ENCODE peak calls at places on chromosomes 12 and 14, in eight cellular contexts. U is lung, T is BJ, A is DND-41, X is psoas muscle, Z is GM12864, P is left ventricle myocardium inferior, L is AG10803. N is an unnamed sample.

GRCh38 chr12:42617622-42618021 is 28.1 kb upstream of the PRICKLE1 start:
- DNase-seq in U (no peak), T (no peak), A (no peak), X (no peak), Z (no peak), P (no peak), L (no peak), N (no peak)

GRCh38 chr12:127957001-127957660 is 309.8 kb upstream of the TMEM132C start:
- DNase-seq in U (no peak), T (peak), A (no peak), X (no peak), Z (no peak), P (no peak), L (peak), N (peak)

GRCh38 chr14:21917699-21918436 is 244.2 kb upstream of the OR4E1 start:
- DNase-seq in U (no peak), T (no peak), A (peak), X (no peak), Z (peak), P (no peak), L (peak), N (no peak)

GRCh38 chr12:88391556-88391955 is 188.7 kb downstream of the KITLG start:
- DNase-seq in U (no peak), T (peak), A (no peak), X (no peak), Z (no peak), P (no peak), L (peak), N (peak)

GRCh38 chr12:44876554-44877275 is 600 bp upstream of the NELL2 start:
- DNase-seq in U (peak), T (no peak), A (no peak), X (peak), Z (no peak), P (no peak), L (peak), N (no peak)

GRCh38 chr14:63616015-63616414 is 25.7 kb downstream of the WDR89 start:
- DNase-seq in U (no peak), T (no peak), A (no peak), X (no peak), Z (no peak), P (no peak), L (no peak), N (no peak)

GRCh38 chr14:99841436-99842071 is 48.3 kb downstream of the EML1 start:
- DNase-seq in U (no peak), T (no peak), A (no peak), X (no peak), Z (no peak), P (no peak), L (no peak), N (no peak)

GRCh38 chr14:89621009-89621421 is 204.0 kb upstream of the FOXN3 start:
- DNase-seq in U (no peak), T (no peak), A (no peak), X (no peak), Z (no peak), P (no peak), L (no peak), N (no peak)

GRCh38 chr12:34397591-34398365 is 375.5 kb downstream of the ALG10 start:
- DNase-seq in U (peak), T (no peak), A (no peak), X (peak), Z (no peak), P (peak), L (no peak), N (no peak)

GRCh38 chr12:117506333-117506732 is 144.9 kb upstream of the NOS1 start:
- DNase-seq in U (no peak), T (no peak), A (no peak), X (no peak), Z (no peak), P (no peak), L (no peak), N (no peak)

GRCh38 chr14:57247283-57247682 is 21.4 kb downstream of the EXOC5 start:
- DNase-seq in U (no peak), T (peak), A (no peak), X (no peak), Z (no peak), P (no peak), L (peak), N (no peak)

GRCh38 chr14:97280526-97280925 is 483.3 kb downstream of the VRK1 start:
- DNase-seq in U (no peak), T (no peak), A (no peak), X (no peak), Z (no peak), P (no peak), L (no peak), N (no peak)

GRCh38 chr14:100899841-100900771 is 3.4 kb downstream of the RTL1 start:
- DNase-seq in U (peak), T (no peak), A (no peak), X (no peak), Z (no peak), P (no peak), L (no peak), N (no peak)

GRCh38 chr12:3988519-3989217 is 115.5 kb upstream of the PARP11 start:
- DNase-seq in U (no peak), T (no peak), A (no peak), X (no peak), Z (peak), P (no peak), L (no peak), N (no peak)

DNA sequence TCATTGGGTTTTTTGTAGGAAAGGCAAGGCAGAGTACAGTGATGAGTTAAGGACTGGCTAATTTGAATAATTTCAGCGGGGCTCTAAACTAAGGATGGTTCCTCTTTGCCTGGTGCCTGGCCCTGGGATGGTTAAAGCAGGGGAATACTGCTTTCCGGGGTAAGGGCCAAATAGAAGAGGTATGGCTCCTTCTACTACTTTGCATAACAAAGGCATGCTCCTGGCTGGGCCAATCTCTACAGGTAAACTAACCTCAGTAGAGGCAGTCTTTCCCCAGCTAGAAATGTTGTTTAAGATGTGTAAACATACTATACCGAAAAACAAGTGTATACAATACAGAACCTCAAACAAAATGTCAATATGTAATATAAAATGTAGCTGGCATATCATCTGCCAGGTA is 1239.0 kb downstream of the SLC16A7 start:
- DNase-seq in U (no peak), T (no peak), A (no peak), X (no peak), Z (no peak), P (no peak), L (no peak), N (no peak)
- H3K4me3 ChIP-seq in U (no peak), T (no peak), A (no peak), X (no peak), Z (no peak), P (no peak), L (no peak), N (no peak)

GRCh38 chr12:26158078-26158764 is 33.4 kb upstream of the BHLHE41 start:
- DNase-seq in U (no peak), T (no peak), A (no peak), X (no peak), Z (peak), P (no peak), L (no peak), N (no peak)
- TF ChIP-seq CTCF in U (no peak), T (no peak), A (no peak), X (no peak), Z (peak), P (no peak), L (no peak), N (no peak)

GRCh38 chr12:125050868-125051267 is 14.4 kb upstream of the AACS start:
- DNase-seq in U (no peak), T (no peak), A (no peak), X (no peak), Z (no peak), P (no peak), L (no peak), N (no peak)
- H3K4me3 ChIP-seq in U (no peak), T (no peak), A (no peak), X (no peak), Z (no peak), P (no peak), L (no peak), N (no peak)

GRCh38 chr14:41922014-41922413 is 315.3 kb downstream of the LRFN5 start:
- DNase-seq in U (no peak), T (no peak), A (no peak), X (no peak), Z (no peak), P (no peak), L (no peak), N (no peak)

DNA sequence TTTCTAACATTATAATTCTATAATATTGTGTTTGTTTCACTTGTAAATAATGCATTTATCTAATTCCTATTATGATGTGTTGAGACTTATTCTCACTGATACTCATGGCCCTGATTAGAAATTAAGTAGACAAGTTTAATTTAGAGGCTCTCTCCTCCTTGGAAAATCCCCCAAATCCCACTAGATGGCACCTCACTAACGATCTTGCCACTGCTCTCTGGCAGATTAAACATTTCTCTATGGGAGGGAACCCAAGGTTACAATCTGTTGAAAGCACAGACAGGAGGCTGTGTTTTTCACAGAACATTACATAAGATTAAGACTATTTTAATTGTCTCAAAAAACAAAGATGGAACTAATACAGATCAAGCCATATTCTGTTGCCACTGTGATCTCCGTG is 318.7 kb downstream of the LRFN5 start:
- DNase-seq in U (no peak), T (no peak), A (no peak), X (no peak), Z (no peak), P (no peak), L (peak), N (no peak)
- TF ChIP-seq CTCF in U (no peak), T (no peak), A (no peak), X (no peak), Z (no peak), P (no peak), L (peak), N (peak)

GRCh38 chr14:26636571-26636970 is 38.7 kb upstream of the NOVA1 start:
- DNase-seq in U (no peak), T (no peak), A (no peak), X (no peak), Z (no peak), P (no peak), L (no peak), N (no peak)
- H3K4me3 ChIP-seq in U (no peak), T (no peak), A (no peak), X (no peak), Z (no peak), P (peak), L (no peak), N (no peak)

GRCh38 chr12:48105867-48106563 is at the start of gene SENP1:
- DNase-seq in U (peak), T (no peak), A (peak), X (peak), Z (peak), P (peak), L (peak), N (no peak)
- TF ChIP-seq CTCF in U (no peak), T (no peak), A (no peak), X (no peak), Z (peak), P (peak), L (peak), N (no peak)

GRCh38 chr12:53051058-53051880 is 1.4 kb downstream of the TNS2 start:
- DNase-seq in U (peak), T (no peak), A (no peak), X (peak), Z (no peak), P (peak), L (peak), N (no peak)
- H3K4me3 ChIP-seq in U (peak), T (peak), A (no peak), X (peak), Z (no peak), P (peak), L (peak), N (peak)

GRCh38 chr14:104547310-104547997 is 32.1 kb upstream of the C14orf180 start:
- DNase-seq in U (no peak), T (no peak), A (no peak), X (peak), Z (no peak), P (no peak), L (no peak), N (no peak)

GRCh38 chr14:104550340-104550848 is 29.2 kb upstream of the C14orf180 start:
- DNase-seq in U (no peak), T (no peak), A (no peak), X (peak), Z (no peak), P (no peak), L (no peak), N (no peak)

GRCh38 chr14:104547998-104548700 is 31.4 kb upstream of the C14orf180 start:
- DNase-seq in U (no peak), T (no peak), A (no peak), X (no peak), Z (no peak), P (no peak), L (no peak), N (no peak)

GRCh38 chr14:104549536-104550339 is 29.8 kb upstream of the C14orf180 start:
- DNase-seq in U (no peak), T (no peak), A (no peak), X (no peak), Z (no peak), P (no peak), L (no peak), N (no peak)

DNA sequence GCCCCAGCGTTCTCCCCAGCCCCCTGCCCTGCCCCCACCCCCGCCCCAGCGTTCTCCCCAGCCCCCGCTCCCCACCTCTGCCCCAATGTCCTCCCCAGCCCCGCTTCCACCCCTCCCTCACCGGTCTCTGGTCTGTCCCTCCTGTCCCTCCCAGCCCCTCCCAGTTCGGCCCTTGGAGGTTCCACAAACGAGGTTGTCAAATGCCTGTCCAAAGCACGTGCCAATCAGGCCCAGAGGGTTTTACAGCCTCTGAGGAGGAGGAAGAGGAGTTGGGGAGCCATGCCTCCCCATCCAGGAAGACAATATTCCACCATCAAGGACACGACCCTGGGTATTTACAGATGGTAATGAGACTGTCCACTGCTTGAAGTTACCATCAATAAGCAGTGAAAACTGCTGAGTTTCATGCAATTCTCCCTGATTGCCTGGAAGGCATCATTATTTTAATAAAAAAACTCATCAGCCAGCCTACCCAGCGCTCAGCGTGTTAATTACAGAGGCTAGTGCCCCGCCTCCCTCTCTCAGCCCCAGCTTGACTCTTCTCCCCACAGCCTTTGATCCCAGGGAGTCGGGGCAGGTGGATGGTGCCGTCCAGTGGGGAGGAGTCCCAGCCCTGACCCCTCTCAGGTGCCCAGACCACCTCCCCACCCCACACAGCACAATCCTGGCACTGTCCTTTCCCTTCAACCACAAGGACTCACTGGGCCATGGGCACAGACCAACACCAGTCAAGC is 30.6 kb upstream of the C14orf180 start:
- DNase-seq in U (no peak), T (no peak), A (no peak), X (peak), Z (no peak), P (no peak), L (no peak), N (no peak)
- TF ChIP-seq CTCF in U (no peak), T (no peak), A (no peak), X (no peak), Z (no peak), P (no peak), L (no peak), N (no peak)

DNA sequence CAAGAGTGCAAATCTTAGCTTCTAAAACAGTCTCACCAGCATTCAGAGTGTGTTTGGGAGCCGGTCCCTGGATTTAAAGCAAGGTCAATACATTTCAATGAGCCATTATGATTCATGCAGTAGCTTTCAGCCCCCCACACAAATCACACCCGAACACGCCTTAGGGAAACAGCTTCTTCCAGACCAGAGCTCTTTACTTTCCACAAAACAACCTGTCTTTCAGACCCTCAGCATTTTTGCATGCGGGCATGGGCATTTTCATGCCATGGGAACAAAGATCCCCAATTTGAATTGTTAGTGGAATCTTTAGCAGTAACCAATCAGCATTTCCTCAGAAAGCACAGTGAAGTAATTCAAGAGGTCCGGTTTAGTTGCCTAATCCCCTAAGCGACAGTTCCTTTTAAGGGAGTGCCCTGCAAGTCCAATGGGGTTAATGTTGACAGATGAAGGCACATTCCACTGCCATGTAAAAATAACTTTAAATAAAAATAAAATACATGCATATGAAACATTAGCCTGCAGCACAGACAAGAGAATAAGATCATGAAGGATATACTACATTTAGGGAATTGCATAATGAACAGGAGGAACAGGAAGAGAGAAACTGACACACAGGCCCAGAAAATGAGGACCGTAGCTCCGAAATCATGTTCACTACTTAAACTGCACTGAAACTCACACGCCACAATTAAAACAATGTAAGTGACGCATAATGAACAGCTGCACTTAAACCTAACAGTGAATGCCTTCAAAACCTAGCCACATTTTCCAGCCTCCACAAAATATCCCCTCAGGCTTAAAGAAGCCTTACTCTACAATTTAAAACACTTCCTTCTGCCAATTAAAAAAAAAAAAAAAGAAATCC is 4.0 kb downstream of the VPS37B start:
- DNase-seq in U (no peak), T (peak), A (no peak), X (no peak), Z (no peak), P (no peak), L (peak), N (no peak)
- H3K4me3 ChIP-seq in U (no peak), T (peak), A (no peak), X (peak), Z (no peak), P (peak), L (peak), N (peak)

N was measured in AG04449.